ENCODE peak calls at places on chromosomes 11 and 22, in seven cellular contexts. One of them, this sample, is unnamed.
A peak's percentile ranks its signal among the peaks of the same experiment; 100 is the strongest.

GRCh38 chr22:23072911-23073491 is 2.7 kb downstream of the GNAZ start:
- DNase-seq in neuronal stem cell: no peak
- DNase-seq in mesenchymal stem cell: no peak
- DNase-seq in mesendoderm: peak; percentile 62
- DNase-seq in H1: no peak
- DNase-seq in H9: no peak
- DNase-seq in IMR-90: no peak
- DNase-seq in this sample: peak; percentile 95

GRCh38 chr11:12973529-12974181 is 35.5 kb upstream of the RASSF10 start:
- DNase-seq in H9: no peak
- DNase-seq in IMR-90: no peak
- DNase-seq in mesenchymal stem cell: no peak
- DNase-seq in neuronal stem cell: no peak
- DNase-seq in H1: no peak
- DNase-seq in mesendoderm: no peak
- DNase-seq in this sample: no peak

GRCh38 chr11:12232819-12233601 is 122.6 kb downstream of the MICAL2 start:
- DNase-seq in H1: no peak
- DNase-seq in IMR-90: peak; percentile 95
- DNase-seq in H9: no peak
- DNase-seq in mesendoderm: peak; percentile 64
- DNase-seq in neuronal stem cell: no peak
- DNase-seq in mesenchymal stem cell: peak; percentile 54
- DNase-seq in this sample: no peak

GRCh38 chr11:16776716-16777115 is 38.3 kb downstream of the C11orf58 start:
- DNase-seq in H9: no peak
- DNase-seq in mesenchymal stem cell: no peak
- DNase-seq in mesendoderm: no peak
- DNase-seq in H1: no peak
- DNase-seq in IMR-90: peak; percentile 25
- DNase-seq in neuronal stem cell: no peak
- DNase-seq in this sample: no peak

GRCh38 chr22:49592780-49593501 is 234.7 kb downstream of the BRD1 start:
- DNase-seq in neuronal stem cell: no peak
- DNase-seq in H1: no peak
- DNase-seq in IMR-90: no peak
- DNase-seq in H9: no peak
- DNase-seq in mesenchymal stem cell: no peak
- DNase-seq in mesendoderm: no peak
- DNase-seq in this sample: no peak

GRCh38 chr11:3723014-3723708 is 52.0 kb upstream of the CHRNA10 start:
- DNase-seq in mesenchymal stem cell: peak; percentile 94
- DNase-seq in IMR-90: peak; percentile 99
- DNase-seq in H1: no peak
- DNase-seq in H9: no peak
- DNase-seq in mesendoderm: no peak
- DNase-seq in neuronal stem cell: no peak
- DNase-seq in this sample: peak; percentile 39

GRCh38 chr11:132050577-132051180 is 680.3 kb downstream of the NTM start:
- DNase-seq in mesenchymal stem cell: no peak
- DNase-seq in neuronal stem cell: no peak
- DNase-seq in H9: no peak
- DNase-seq in mesendoderm: no peak
- DNase-seq in H1: no peak
- DNase-seq in IMR-90: peak; percentile 49
- DNase-seq in this sample: no peak

GRCh38 chr11:11148104-11148509 is 204.9 kb downstream of the CSNK2A3 start:
- DNase-seq in mesendoderm: peak; percentile 99
- DNase-seq in H9: peak; percentile 88
- DNase-seq in neuronal stem cell: no peak
- DNase-seq in IMR-90: peak; percentile 74
- DNase-seq in mesenchymal stem cell: peak; percentile 76
- DNase-seq in H1: peak; percentile 73
- DNase-seq in this sample: peak; percentile 97

GRCh38 chr11:67288452-67289225 is 464 bp upstream of the ANKRD13D start:
- DNase-seq in neuronal stem cell: peak; percentile 87
- DNase-seq in IMR-90: peak; percentile 88
- DNase-seq in mesenchymal stem cell: peak; percentile 97
- DNase-seq in H9: peak; percentile 88
- DNase-seq in H1: no peak
- DNase-seq in mesendoderm: peak; percentile 90
- DNase-seq in this sample: peak; percentile 73

GRCh38 chr11:1257916-1258315 is 35.0 kb downstream of the MUC5B start:
- DNase-seq in H9: no peak
- DNase-seq in neuronal stem cell: no peak
- DNase-seq in H1: no peak
- DNase-seq in mesendoderm: no peak
- DNase-seq in IMR-90: no peak
- DNase-seq in mesenchymal stem cell: no peak
- DNase-seq in this sample: no peak

GRCh38 chr11:132653237-132653636 is 879.1 kb downstream of the OPCML start:
- DNase-seq in H9: no peak
- DNase-seq in mesendoderm: no peak
- DNase-seq in H1: no peak
- DNase-seq in IMR-90: no peak
- DNase-seq in neuronal stem cell: no peak
- DNase-seq in mesenchymal stem cell: no peak
- DNase-seq in this sample: no peak

GRCh38 chr22:29816980-29817379 is 21.1 kb downstream of the ASCC2 start:
- DNase-seq in H9: no peak
- DNase-seq in neuronal stem cell: no peak
- DNase-seq in IMR-90: no peak
- DNase-seq in mesendoderm: no peak
- DNase-seq in H1: no peak
- DNase-seq in mesenchymal stem cell: no peak
- DNase-seq in this sample: peak; percentile 48

GRCh38 chr11:95345243-95345642 is 114.2 kb upstream of the SESN3 start:
- DNase-seq in mesenchymal stem cell: no peak
- DNase-seq in H9: no peak
- DNase-seq in neuronal stem cell: no peak
- DNase-seq in IMR-90: no peak
- DNase-seq in H1: no peak
- DNase-seq in mesendoderm: no peak
- DNase-seq in this sample: no peak

GRCh38 chr11:78299000-78299712 is 110.4 kb downstream of the USP35 start:
- DNase-seq in mesendoderm: no peak
- DNase-seq in IMR-90: no peak
- DNase-seq in H9: no peak
- DNase-seq in mesenchymal stem cell: no peak
- DNase-seq in H1: no peak
- DNase-seq in neuronal stem cell: no peak
- DNase-seq in this sample: no peak

GRCh38 chr22:26986884-26987283 is 329.5 kb downstream of the MIAT start:
- DNase-seq in neuronal stem cell: no peak
- DNase-seq in H9: no peak
- DNase-seq in IMR-90: no peak
- DNase-seq in mesenchymal stem cell: peak; percentile 16
- DNase-seq in H1: no peak
- DNase-seq in mesendoderm: peak; percentile 65
- DNase-seq in this sample: no peak

GRCh38 chr11:102407901-102408300 is 44.7 kb downstream of the TMEM123 start:
- DNase-seq in H1: no peak
- DNase-seq in mesendoderm: no peak
- DNase-seq in neuronal stem cell: no peak
- DNase-seq in H9: no peak
- DNase-seq in IMR-90: no peak
- DNase-seq in mesenchymal stem cell: no peak
- DNase-seq in this sample: peak; percentile 15

GRCh38 chr11:100683107-100683506 is 4.0 kb upstream of the ARHGAP42 start:
- DNase-seq in neuronal stem cell: no peak
- DNase-seq in IMR-90: no peak
- DNase-seq in H1: no peak
- DNase-seq in mesenchymal stem cell: no peak
- DNase-seq in H9: no peak
- DNase-seq in mesendoderm: no peak
- DNase-seq in this sample: no peak

GRCh38 chr11:11931461-11932055 is 76.9 kb downstream of the DKK3 start:
- DNase-seq in mesenchymal stem cell: peak; percentile 65
- DNase-seq in H1: no peak
- DNase-seq in mesendoderm: peak; percentile 76
- DNase-seq in neuronal stem cell: peak; percentile 14
- DNase-seq in IMR-90: peak; percentile 74
- DNase-seq in H9: no peak
- DNase-seq in this sample: peak; percentile 23

GRCh38 chr22:42565956-42566355 is 12.2 kb downstream of the SERHL2 start:
- DNase-seq in mesenchymal stem cell: no peak
- DNase-seq in H1: no peak
- DNase-seq in H9: no peak
- DNase-seq in mesendoderm: no peak
- DNase-seq in IMR-90: no peak
- DNase-seq in neuronal stem cell: no peak
- DNase-seq in this sample: no peak
- H4K8ac ChIP-seq in mesenchymal stem cell: no peak overlapping the region
- H4K8ac ChIP-seq in H1: peak overlapping the region; percentile 68
- H4K8ac ChIP-seq in H9: no peak overlapping the region
- H4K8ac ChIP-seq in mesendoderm: no peak overlapping the region
- H4K8ac ChIP-seq in IMR-90: no peak overlapping the region
- H4K8ac ChIP-seq in neuronal stem cell: no peak overlapping the region
- H4K8ac ChIP-seq in this sample: no peak overlapping the region

DNA sequence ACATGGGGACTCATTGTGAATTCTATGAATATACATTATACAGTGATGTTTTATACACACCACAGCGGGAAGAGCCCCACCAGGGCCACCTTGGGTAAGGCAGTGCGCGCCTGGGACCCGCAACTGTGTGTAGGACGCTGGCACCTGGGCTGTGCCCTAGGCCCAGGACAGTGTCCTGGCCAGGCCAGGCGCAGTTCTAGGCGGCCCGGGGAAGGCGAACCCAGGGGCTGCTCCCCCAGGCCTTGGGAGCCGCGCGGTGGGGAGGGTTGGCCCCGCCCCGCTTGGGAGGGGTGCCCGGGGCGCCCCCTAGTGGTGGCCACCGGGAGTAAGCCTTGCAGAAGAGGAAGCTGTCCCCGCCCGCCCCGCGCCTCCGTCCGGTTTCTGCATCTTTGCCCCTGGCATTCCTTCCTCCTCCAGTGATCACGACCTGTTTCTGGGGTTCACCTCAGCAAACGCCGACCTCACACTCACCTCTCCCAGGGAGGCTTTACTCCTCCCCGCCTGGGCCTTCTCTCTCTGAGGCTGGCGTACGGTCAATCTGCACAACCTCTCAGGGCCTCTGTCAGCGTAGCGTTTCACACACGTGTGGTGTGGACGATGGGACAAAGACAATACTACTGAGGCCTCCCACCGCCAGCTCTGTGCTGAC is 9.5 kb upstream of the EHD1 start:
- DNase-seq in H1: peak; percentile 56
- DNase-seq in neuronal stem cell: peak; percentile 79
- DNase-seq in IMR-90: no peak
- DNase-seq in mesendoderm: peak; percentile 79
- DNase-seq in mesenchymal stem cell: peak; percentile 62
- DNase-seq in H9: peak; percentile 88
- DNase-seq in this sample: peak; percentile 59
- H4K8ac ChIP-seq in H1: peak overlapping the region; percentile 95
- H4K8ac ChIP-seq in neuronal stem cell: peak overlapping the region; percentile 52
- H4K8ac ChIP-seq in IMR-90: peak overlapping the region; percentile 88
- H4K8ac ChIP-seq in mesendoderm: no peak overlapping the region
- H4K8ac ChIP-seq in mesenchymal stem cell: peak overlapping the region; percentile 95
- H4K8ac ChIP-seq in H9: no peak overlapping the region
- H4K8ac ChIP-seq in this sample: peak overlapping the region; percentile 90

GRCh38 chr11:76656571-76657081 is 13.9 kb downstream of the LRRC32 start:
- DNase-seq in mesendoderm: no peak
- DNase-seq in H1: no peak
- DNase-seq in IMR-90: no peak
- DNase-seq in neuronal stem cell: no peak
- DNase-seq in mesenchymal stem cell: no peak
- DNase-seq in H9: peak; percentile 25
- DNase-seq in this sample: no peak

GRCh38 chr11:76654310-76654851 is 16.2 kb downstream of the LRRC32 start:
- DNase-seq in mesenchymal stem cell: peak; percentile 85
- DNase-seq in mesendoderm: peak; percentile 48
- DNase-seq in IMR-90: peak; percentile 97
- DNase-seq in H9: peak; percentile 15
- DNase-seq in neuronal stem cell: no peak
- DNase-seq in H1: no peak
- DNase-seq in this sample: peak; percentile 51

GRCh38 chr11:76654980-76655379 is 15.6 kb downstream of the LRRC32 start:
- DNase-seq in neuronal stem cell: no peak
- DNase-seq in IMR-90: no peak
- DNase-seq in mesendoderm: no peak
- DNase-seq in H9: peak; percentile 24
- DNase-seq in mesenchymal stem cell: no peak
- DNase-seq in H1: no peak
- DNase-seq in this sample: peak; percentile 77

GRCh38 chr11:76656087-76656531 is 14.4 kb downstream of the LRRC32 start:
- DNase-seq in neuronal stem cell: no peak
- DNase-seq in H1: no peak
- DNase-seq in mesenchymal stem cell: no peak
- DNase-seq in mesendoderm: no peak
- DNase-seq in IMR-90: no peak
- DNase-seq in H9: peak; percentile 27
- DNase-seq in this sample: no peak

DNA sequence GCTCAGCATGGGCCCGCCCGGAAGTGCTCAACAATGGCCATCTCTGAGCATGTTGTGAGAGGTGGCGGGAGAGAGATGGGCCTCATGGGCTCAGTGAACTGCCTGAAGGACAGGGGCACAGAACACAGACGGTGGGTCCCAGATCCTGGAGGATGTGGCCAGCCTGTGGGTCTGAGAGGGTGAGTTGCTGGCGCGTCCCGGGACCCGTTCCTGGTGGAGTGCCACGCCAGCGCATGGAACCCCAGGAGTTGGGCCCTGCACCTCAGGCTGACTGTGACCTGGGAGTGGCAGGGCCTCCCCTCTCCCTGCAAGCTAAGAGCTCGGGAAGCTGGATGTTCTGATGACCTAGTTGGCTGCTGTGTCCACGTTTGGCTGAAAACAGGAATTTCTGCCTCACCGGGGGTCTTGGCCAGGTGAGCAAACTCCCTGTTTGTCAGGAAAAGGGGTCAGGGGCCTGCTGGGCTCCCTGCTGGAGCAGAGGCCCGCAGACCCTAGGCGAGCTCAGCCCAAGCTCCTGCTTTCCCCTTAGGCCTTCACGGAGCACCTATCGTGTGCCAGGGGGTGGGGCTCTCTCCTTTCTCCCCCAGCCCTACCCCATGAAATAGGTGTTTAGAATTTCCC is 15.0 kb downstream of the LRRC32 start:
- DNase-seq in IMR-90: no peak
- DNase-seq in neuronal stem cell: no peak
- DNase-seq in H1: no peak
- DNase-seq in mesenchymal stem cell: no peak
- DNase-seq in H9: peak; percentile 26
- DNase-seq in mesendoderm: no peak
- DNase-seq in this sample: no peak
- H4K8ac ChIP-seq in IMR-90: peak overlapping the region; percentile 51
- H4K8ac ChIP-seq in neuronal stem cell: peak overlapping the region; percentile 1
- H4K8ac ChIP-seq in H1: no peak overlapping the region
- H4K8ac ChIP-seq in mesenchymal stem cell: peak overlapping the region; percentile 88
- H4K8ac ChIP-seq in H9: no peak overlapping the region
- H4K8ac ChIP-seq in mesendoderm: no peak overlapping the region
- H4K8ac ChIP-seq in this sample: peak overlapping the region; percentile 23

GRCh38 chr22:48089601-48090331 is 1327.3 kb downstream of the TBC1D22A start:
- DNase-seq in IMR-90: no peak
- DNase-seq in H9: no peak
- DNase-seq in H1: no peak
- DNase-seq in mesenchymal stem cell: no peak
- DNase-seq in neuronal stem cell: no peak
- DNase-seq in mesendoderm: no peak
- DNase-seq in this sample: no peak
- H4K8ac ChIP-seq in IMR-90: no peak overlapping the region
- H4K8ac ChIP-seq in H9: no peak overlapping the region
- H4K8ac ChIP-seq in H1: no peak overlapping the region
- H4K8ac ChIP-seq in mesenchymal stem cell: no peak overlapping the region
- H4K8ac ChIP-seq in neuronal stem cell: no peak overlapping the region
- H4K8ac ChIP-seq in mesendoderm: no peak overlapping the region
- H4K8ac ChIP-seq in this sample: no peak overlapping the region